ENCODE peak calls at places on chromosomes 5 and 9, in five cellular contexts. Q, R, S, F and X are unnamed samples.

GRCh38 chr9:134407123-134407779 is 81.0 kb downstream of the RXRA start:
- DNase-seq in Q (no peak), R (peak), S (no peak), F (peak), X (peak)

GRCh38 chr9:92506184-92506857 is 24.0 kb upstream of the ASPN start:
- DNase-seq in Q (no peak), R (peak), S (peak), F (no peak), X (no peak)

GRCh38 chr5:40754381-40755092 is 1.2 kb downstream of the TTC33 start:
- DNase-seq in Q (peak), R (peak), S (peak), F (no peak), X (no peak)

GRCh38 chr9:128341435-128341849 is 1.1 kb downstream of the SLC27A4 start:
- DNase-seq in Q (peak), R (peak), S (peak), F (peak), X (peak)

GRCh38 chr9:130768265-130768664 is 66.8 kb upstream of the ABL1 start:
- DNase-seq in Q (no peak), R (peak), S (no peak), F (peak), X (peak)

GRCh38 chr9:84271004-84271886 is 69.3 kb downstream of the SLC28A3 start:
- DNase-seq in Q (peak), R (peak), S (no peak), F (peak), X (peak)

GRCh38 chr9:129851821-129852220 is 16.6 kb downstream of the USP20 start:
- DNase-seq in Q (no peak), R (no peak), S (no peak), F (no peak), X (no peak)

GRCh38 chr5:14464101-14464500 is 117.5 kb upstream of the OTULINL start:
- DNase-seq in Q (no peak), R (no peak), S (no peak), F (no peak), X (no peak)

GRCh38 chr9:3436629-3437028 is 89.2 kb downstream of the RFX3 start:
- DNase-seq in Q (no peak), R (peak), S (no peak), F (no peak), X (no peak)

GRCh38 chr9:90189306-90189705 is 453.3 kb downstream of the DIRAS2 start:
- DNase-seq in Q (no peak), R (no peak), S (no peak), F (no peak), X (no peak)

GRCh38 chr5:56527174-56527573 is 288.2 kb upstream of the MAP3K1 start:
- DNase-seq in Q (no peak), R (no peak), S (no peak), F (no peak), X (no peak)

GRCh38 chr5:95283761-95284511 is 958 bp downstream of the MCTP1 start:
- DNase-seq in Q (peak), R (no peak), S (no peak), F (peak), X (peak)

GRCh38 chr5:93924628-93925027 is 183.2 kb upstream of the POU5F2 start:
- DNase-seq in Q (no peak), R (no peak), S (no peak), F (no peak), X (no peak)

GRCh38 chr9:137286980-137287383 is 9.5 kb downstream of the TOR4A start:
- DNase-seq in Q (peak), R (peak), S (no peak), F (peak), X (peak)

GRCh38 chr9:80175286-80175906 is 603.6 kb downstream of the TLE4 start:
- DNase-seq in Q (peak), R (peak), S (no peak), F (peak), X (peak)

GRCh38 chr9:127835930-127836586 is 18.4 kb downstream of the ENG start:
- DNase-seq in Q (peak), R (peak), S (no peak), F (no peak), X (no peak)

GRCh38 chr5:149254506-149254905 is 17.2 kb upstream of the AFAP1L1 start:
- DNase-seq in Q (peak), R (peak), S (no peak), F (no peak), X (peak)

DNA sequence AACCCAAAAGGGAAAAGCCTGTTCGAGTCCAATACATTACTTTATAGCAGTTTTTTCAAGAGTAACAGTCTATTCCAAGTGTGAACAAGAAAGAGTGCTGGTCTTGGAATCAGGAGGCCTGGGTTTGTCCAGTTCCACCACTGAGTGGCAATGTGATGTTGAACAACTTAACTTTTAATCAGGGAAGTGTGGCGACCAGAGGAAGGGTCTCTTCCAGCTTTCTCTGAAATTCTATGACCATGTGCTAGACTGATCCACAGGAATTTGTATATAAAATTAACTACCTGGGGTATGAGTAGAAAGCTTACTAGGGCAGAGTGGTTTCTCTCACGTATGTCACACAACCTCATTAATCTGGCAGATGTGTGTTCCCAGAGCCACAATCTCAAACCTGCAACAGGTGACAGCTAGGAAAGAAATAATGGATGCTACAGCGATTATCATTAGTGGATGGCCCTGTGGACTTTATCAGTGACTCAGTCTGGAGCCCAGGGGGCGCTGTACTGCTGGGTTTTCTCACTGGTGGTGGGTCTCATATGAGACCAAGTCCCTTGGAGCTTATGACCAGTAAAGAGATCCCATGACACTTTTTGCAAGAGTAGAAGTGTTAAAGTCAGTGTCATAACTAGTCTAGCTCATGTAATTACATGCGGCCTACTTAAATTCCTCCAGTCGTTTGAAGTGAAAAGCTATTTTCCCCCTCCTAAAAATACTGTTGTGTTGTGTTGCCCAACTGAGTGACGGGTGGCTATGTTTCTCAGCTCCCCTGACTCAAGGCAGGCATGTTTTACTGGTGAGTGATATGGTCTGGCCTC is 116.5 kb downstream of the GDNF start:
- DNase-seq in Q (peak), R (peak), S (peak), F (peak), X (peak)
- TF ChIP-seq CTCF in Q (peak), R (peak), S (peak), F (peak), X (peak)

GRCh38 chr9:6686396-6686795 is 40.9 kb upstream of the GLDC start:
- DNase-seq in Q (no peak), R (peak), S (no peak), F (no peak), X (no peak)
- TF ChIP-seq CTCF in Q (peak), R (peak), S (peak), F (peak), X (no peak)

GRCh38 chr9:88534456-88535225 is at the start of gene NXNL2:
- DNase-seq in Q (peak), R (peak), S (no peak), F (peak), X (peak)

GRCh38 chr9:88532320-88532719 is 2.7 kb upstream of the NXNL2 start:
- DNase-seq in Q (peak), R (peak), S (peak), F (peak), X (peak)

GRCh38 chr9:88535932-88536324 is 950 bp downstream of the NXNL2 start:
- DNase-seq in Q (no peak), R (peak), S (no peak), F (no peak), X (no peak)

GRCh38 chr9:88535226-88535931 is 401 bp downstream of the NXNL2 start:
- DNase-seq in Q (peak), R (no peak), S (no peak), F (peak), X (peak)

DNA sequence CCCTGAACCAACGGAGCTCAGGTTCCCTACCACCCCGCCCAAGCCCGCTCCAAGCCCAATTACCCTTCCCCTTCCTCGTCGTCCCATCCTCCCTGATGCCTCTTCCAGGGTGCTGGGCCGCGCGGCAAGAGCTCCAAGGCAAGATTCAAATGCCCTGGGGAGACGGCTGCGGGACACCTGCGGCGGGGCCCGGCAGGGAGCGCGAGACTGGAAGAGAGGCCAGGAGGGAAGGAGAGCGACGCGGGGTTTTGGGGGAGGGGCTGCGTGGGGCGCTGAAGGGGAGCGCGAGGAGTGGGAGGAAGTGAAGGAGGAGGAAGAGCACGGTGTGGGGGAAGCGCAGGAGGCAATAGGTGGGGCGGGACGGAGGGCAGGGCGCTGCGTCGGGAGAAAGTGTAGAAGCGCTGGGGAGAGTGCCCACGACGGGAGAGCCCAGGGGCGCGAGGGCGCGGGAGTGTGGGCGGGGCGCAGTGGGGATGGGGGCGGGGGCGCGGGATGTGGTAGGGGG is 975 bp upstream of the NXNL2 start:
- DNase-seq in Q (peak), R (peak), S (no peak), F (no peak), X (no peak)
- TF ChIP-seq CTCF in Q (no peak), R (no peak), S (peak), F (no peak), X (no peak)

DNA sequence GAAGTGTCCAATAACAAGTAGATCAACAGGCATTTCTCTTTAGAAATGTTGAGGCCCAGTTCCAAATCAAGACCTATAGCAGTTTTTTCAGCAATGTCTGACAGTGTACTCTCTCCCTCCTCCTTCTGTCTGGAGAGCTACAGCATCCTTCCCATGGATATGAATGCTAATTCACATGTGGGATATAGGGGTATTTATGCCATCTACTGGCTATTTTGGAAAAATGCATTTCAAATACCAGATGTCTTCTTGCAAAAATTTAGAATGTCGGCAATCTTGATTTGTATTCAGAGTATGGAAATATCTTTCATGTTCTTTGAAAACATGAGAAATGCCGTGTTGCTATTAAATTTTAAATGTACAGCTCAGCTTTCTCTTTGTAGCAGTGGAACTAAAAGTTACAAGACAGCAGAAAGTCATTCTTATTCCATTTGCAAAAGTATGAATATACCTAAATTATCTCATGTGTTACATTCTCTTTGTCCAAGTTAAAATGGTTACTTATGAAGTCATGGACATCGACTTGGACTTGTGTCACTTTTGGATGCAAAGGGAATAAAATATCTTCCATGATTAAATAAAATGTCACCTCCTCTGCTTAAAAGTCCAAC is 647.8 kb downstream of the TAF11L14 start:
- DNase-seq in Q (peak), R (peak), S (peak), F (no peak), X (no peak)
- TF ChIP-seq CTCF in Q (peak), R (peak), S (peak), F (peak), X (peak)

GRCh38 chr9:111980398-111980797 is 83.8 kb downstream of the UGCG start:
- DNase-seq in Q (peak), R (no peak), S (no peak), F (peak), X (no peak)

GRCh38 chr9:111974092-111974681 is 77.6 kb downstream of the UGCG start:
- DNase-seq in Q (no peak), R (peak), S (no peak), F (no peak), X (peak)

GRCh38 chr9:111979561-111979960 is 82.9 kb downstream of the UGCG start:
- DNase-seq in Q (no peak), R (no peak), S (no peak), F (no peak), X (no peak)

GRCh38 chr9:111978616-111979015 is 82.0 kb downstream of the UGCG start:
- DNase-seq in Q (no peak), R (peak), S (no peak), F (no peak), X (no peak)

GRCh38 chr9:111975709-111976108 is 79.1 kb downstream of the UGCG start:
- DNase-seq in Q (no peak), R (no peak), S (no peak), F (no peak), X (no peak)
- TF ChIP-seq CTCF in Q (no peak), R (no peak), S (peak), F (no peak), X (no peak)

GRCh38 chr5:88683506-88684135 is 199.4 kb downstream of the MEF2C start:
- DNase-seq in Q (no peak), R (no peak), S (no peak), F (peak), X (peak)
- TF ChIP-seq CTCF in Q (no peak), R (no peak), S (peak), F (no peak), X (peak)

GRCh38 chr5:10145922-10146321 is 103.8 kb downstream of the ATPSCKMT start:
- DNase-seq in Q (no peak), R (peak), S (peak), F (no peak), X (no peak)

GRCh38 chr5:10144040-10144439 is 105.6 kb downstream of the ATPSCKMT start:
- DNase-seq in Q (no peak), R (no peak), S (no peak), F (no peak), X (no peak)

GRCh38 chr5:10138385-10139057 is 111.2 kb downstream of the ATPSCKMT start:
- DNase-seq in Q (no peak), R (no peak), S (no peak), F (no peak), X (no peak)

GRCh38 chr5:10140195-10140973 is 109.3 kb downstream of the ATPSCKMT start:
- DNase-seq in Q (no peak), R (peak), S (no peak), F (no peak), X (no peak)
- TF ChIP-seq CTCF in Q (peak), R (peak), S (peak), F (peak), X (no peak)

GRCh38 chr5:97986069-97986468 is 787.4 kb upstream of the RGMB start:
- DNase-seq in Q (no peak), R (peak), S (no peak), F (no peak), X (no peak)
- TF ChIP-seq CTCF in Q (no peak), R (peak), S (peak), F (no peak), X (no peak)

GRCh38 chr9:124130277-124131075 is 118.9 kb downstream of the LHX2 start:
- DNase-seq in Q (no peak), R (no peak), S (no peak), F (peak), X (no peak)

GRCh38 chr9:124132671-124133147 is 121.1 kb downstream of the LHX2 start:
- DNase-seq in Q (no peak), R (peak), S (no peak), F (no peak), X (no peak)

GRCh38 chr9:124135813-124136365 is 121.9 kb upstream of the NEK6 start:
- DNase-seq in Q (no peak), R (no peak), S (no peak), F (no peak), X (no peak)

GRCh38 chr9:124134526-124134925 is 123.0 kb downstream of the LHX2 start:
- DNase-seq in Q (no peak), R (no peak), S (no peak), F (no peak), X (no peak)

GRCh38 chr9:124133752-124134151 is 122.2 kb downstream of the LHX2 start:
- DNase-seq in Q (peak), R (peak), S (no peak), F (peak), X (peak)
- TF ChIP-seq CTCF in Q (peak), R (peak), S (peak), F (no peak), X (no peak)